ENCODE peak calls at places on chromosomes 13 and 19, in eight cellular contexts. P is NT2/D1; X is tibial artery; D is A549; R is ascending aorta; I is CD8-positive, alpha-beta T cell; C is neural progenitor cell; A is adrenal gland. Z is an unnamed sample. For H3K4me1, the result is how much of the 10 kb centered on the place peaks cover.

GRCh38 chr13:50282016-50282415 is 266.8 kb downstream of the KCNRG start:
- DNase-seq in P (peak), C (peak), I (no peak), X (no peak), A (no peak), D (no peak), R (no peak), Z (no peak)

GRCh38 chr19:53076984-53077383 is 26.2 kb downstream of the ZNF160 start:
- DNase-seq in C (peak), X (no peak), D (peak), A (peak), R (no peak), I (no peak), P (peak), Z (no peak)

GRCh38 chr13:80655778-80656518 is 315.0 kb upstream of the SPRY2 start:
- DNase-seq in D (no peak), P (no peak), R (no peak), A (no peak), X (no peak), I (no peak), C (no peak), Z (no peak)

GRCh38 chr19:14542721-14543328 is 13.4 kb downstream of the TECR start:
- DNase-seq in P (no peak), I (no peak), A (no peak), R (no peak), C (no peak), D (no peak), X (no peak), Z (no peak)

GRCh38 chr19:3396881-3397265 is 30.5 kb downstream of the NFIC start:
- DNase-seq in X (no peak), A (no peak), C (no peak), R (no peak), P (no peak), D (no peak), I (no peak), Z (no peak)

GRCh38 chr13:113475280-113475679 is 15.2 kb downstream of the DCUN1D2 start:
- DNase-seq in X (no peak), D (no peak), A (no peak), C (no peak), R (no peak), I (no peak), P (no peak), Z (no peak)

GRCh38 chr19:39262496-39262895 is 5.7 kb upstream of the IFNL2 start:
- DNase-seq in R (no peak), X (no peak), I (no peak), C (no peak), P (no peak), A (no peak), D (no peak), Z (no peak)

GRCh38 chr13:81929988-81930387 is 1589.1 kb upstream of the SPRY2 start:
- DNase-seq in D (peak), R (no peak), A (no peak), P (peak), X (no peak), I (no peak), C (peak), Z (no peak)

GRCh38 chr13:48976677-48977625 is 1.2 kb downstream of the FNDC3A start:
- DNase-seq in R (no peak), C (no peak), A (no peak), X (no peak), D (peak), P (no peak), I (no peak), Z (no peak)

GRCh38 chr13:109803822-109804221 is 17.4 kb upstream of the IRS2 start:
- DNase-seq in I (no peak), P (no peak), R (no peak), X (no peak), C (no peak), A (no peak), D (no peak), Z (no peak)

GRCh38 chr19:54206030-54206830 is 5.6 kb downstream of the RPS9 start:
- DNase-seq in A (no peak), C (no peak), X (no peak), D (no peak), R (no peak), I (no peak), P (no peak), Z (no peak)

GRCh38 chr13:48493076-48493765 is 39.7 kb downstream of the RCBTB2 start:
- DNase-seq in R (no peak), P (no peak), A (no peak), I (no peak), X (no peak), C (no peak), D (no peak), Z (no peak)

GRCh38 chr13:29771247-29771646 is 79.2 kb downstream of the UBL3 start:
- DNase-seq in R (no peak), C (peak), I (no peak), X (no peak), D (peak), P (no peak), A (no peak), Z (no peak)

GRCh38 chr19:6739390-6739883 is at the start of gene TRIP10:
- DNase-seq in I (peak), D (peak), C (peak), P (no peak), R (peak), A (peak), X (peak), Z (peak)

GRCh38 chr13:94705081-94705751 is 7.1 kb downstream of the SOX21 start:
- DNase-seq in D (no peak), X (no peak), R (no peak), C (peak), I (no peak), P (no peak), A (no peak), Z (no peak)

GRCh38 chr19:8615813-8616596 is 5.5 kb upstream of the ADAMTS10 start:
- DNase-seq in R (no peak), A (peak), P (no peak), C (peak), D (peak), I (peak), X (peak), Z (peak)

GRCh38 chr19:41323430-41324125 is 13.6 kb downstream of the CCDC97 start:
- DNase-seq in D (peak), C (no peak), P (peak), R (peak), X (peak), I (no peak), A (peak), Z (no peak)

GRCh38 chr13:45925151-45925550 is 73.6 kb upstream of the SIAH3 start:
- DNase-seq in A (no peak), I (no peak), P (no peak), D (no peak), R (no peak), X (no peak), C (no peak), Z (no peak)

GRCh38 chr19:40400521-40400920 is 10.5 kb upstream of the HIPK4 start:
- DNase-seq in X (no peak), P (no peak), I (no peak), R (no peak), C (no peak), A (peak), D (no peak), Z (no peak)

GRCh38 chr13:24670927-24671326 is 9.3 kb upstream of the ATP12A start:
- DNase-seq in A (no peak), R (no peak), P (no peak), X (no peak), I (no peak), D (peak), C (peak), Z (no peak)

GRCh38 chr19:51491586-51491985 is 10.0 kb downstream of the SIGLEC12 start:
- DNase-seq in C (no peak), R (no peak), P (no peak), A (no peak), I (peak), D (no peak), X (no peak), Z (no peak)

GRCh38 chr19:4390017-4390861 is 10.1 kb downstream of the SH3GL1 start:
- DNase-seq in P (peak), D (no peak), A (peak), X (peak), I (no peak), C (peak), R (no peak), Z (no peak)

GRCh38 chr19:31282346-31282745 is 66.9 kb downstream of the TSHZ3 start:
- DNase-seq in P (no peak), C (no peak), A (no peak), I (no peak), X (no peak), D (no peak), R (no peak), Z (no peak)

GRCh38 chr13:94515352-94515751 is 35.9 kb upstream of the DCT start:
- DNase-seq in R (no peak), C (no peak), P (no peak), D (no peak), A (no peak), I (no peak), X (no peak), Z (no peak)

GRCh38 chr13:111344471-111345191 is 24.2 kb downstream of the TEX29 start:
- DNase-seq in A (peak), X (no peak), P (peak), I (no peak), C (peak), R (no peak), D (peak), Z (peak)

GRCh38 chr19:52963229-52963760 is 614 bp upstream of the ZNF816 start:
- DNase-seq in A (peak), R (no peak), D (no peak), X (peak), I (no peak), P (no peak), C (peak), Z (no peak)

GRCh38 chr13:37608750-37609339 is 10.3 kb upstream of the POSTN start:
- DNase-seq in X (no peak), A (no peak), P (no peak), I (no peak), D (no peak), C (no peak), R (no peak), Z (no peak)

GRCh38 chr13:22369840-22370239 is 699.0 kb downstream of the FGF9 start:
- DNase-seq in I (no peak), A (no peak), C (no peak), D (no peak), P (peak), R (no peak), X (no peak), Z (no peak)

GRCh38 chr13:77312311-77312710 is 14.6 kb downstream of the MYCBP2 start:
- DNase-seq in R (no peak), P (no peak), X (no peak), D (no peak), A (no peak), C (no peak), I (no peak), Z (no peak)

GRCh38 chr13:69243366-69243765 is 864.3 kb upstream of the ATXN8OS start:
- DNase-seq in C (no peak), R (no peak), A (no peak), I (no peak), P (no peak), X (no peak), D (no peak), Z (no peak)

GRCh38 chr19:27793128-27793643 is 1419.8 kb downstream of the UQCRFS1 start:
- DNase-seq in I (peak), D (peak), P (peak), C (peak), X (peak), A (peak), R (peak), Z (peak)

GRCh38 chr13:47455581-47455980 is 545.5 kb downstream of the SUCLA2 start:
- DNase-seq in X (no peak), R (no peak), A (no peak), C (no peak), D (no peak), P (no peak), I (no peak), Z (no peak)

GRCh38 chr13:105847532-105848295 is 687.7 kb downstream of the EFNB2 start:
- DNase-seq in A (no peak), C (no peak), X (no peak), D (no peak), R (no peak), I (no peak), P (no peak), Z (no peak)

GRCh38 chr19:39943586-39943985 is 9.2 kb upstream of the FCGBP start:
- DNase-seq in P (no peak), A (no peak), I (peak), R (no peak), X (no peak), C (no peak), D (peak), Z (no peak)

DNA sequence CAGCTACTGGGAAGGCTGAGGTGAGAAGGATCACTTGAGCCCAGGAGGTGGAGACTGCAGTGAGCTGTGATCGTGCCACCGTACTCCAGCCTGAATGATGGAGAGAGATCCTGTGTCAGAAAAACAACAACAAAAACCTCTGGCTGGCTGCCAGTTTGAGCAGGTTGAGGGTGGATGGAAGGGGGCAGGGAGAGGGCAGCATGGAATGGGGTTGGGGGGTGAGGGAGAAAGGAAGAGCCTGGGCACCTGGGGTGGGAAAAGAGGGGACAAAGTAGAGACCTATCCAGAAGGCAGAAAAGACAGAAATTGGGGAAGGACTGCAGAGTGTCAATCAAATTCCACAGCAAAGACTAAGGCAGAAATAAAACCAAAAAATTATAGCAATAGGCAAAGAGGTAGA is 4.7 kb downstream of the SLC1A5 start:
- DNase-seq in D (no peak), I (no peak), C (no peak), A (no peak), X (no peak), R (no peak), P (no peak), Z (no peak)
- H3K4me1 ChIP-seq in D (half or more), I (under half), C (under half), A (under half), X (under half), R (under half), P (under half), Z (under half)

GRCh38 chr13:41939403-41939802 is 21.5 kb downstream of the VWA8 start:
- DNase-seq in A (no peak), P (no peak), X (no peak), R (no peak), C (no peak), D (no peak), I (no peak), Z (no peak)
- H3K4me1 ChIP-seq in A (under half), P (under half), X (under half), R (under half), C (under half), D (under half), I (under half), Z (under half)

DNA sequence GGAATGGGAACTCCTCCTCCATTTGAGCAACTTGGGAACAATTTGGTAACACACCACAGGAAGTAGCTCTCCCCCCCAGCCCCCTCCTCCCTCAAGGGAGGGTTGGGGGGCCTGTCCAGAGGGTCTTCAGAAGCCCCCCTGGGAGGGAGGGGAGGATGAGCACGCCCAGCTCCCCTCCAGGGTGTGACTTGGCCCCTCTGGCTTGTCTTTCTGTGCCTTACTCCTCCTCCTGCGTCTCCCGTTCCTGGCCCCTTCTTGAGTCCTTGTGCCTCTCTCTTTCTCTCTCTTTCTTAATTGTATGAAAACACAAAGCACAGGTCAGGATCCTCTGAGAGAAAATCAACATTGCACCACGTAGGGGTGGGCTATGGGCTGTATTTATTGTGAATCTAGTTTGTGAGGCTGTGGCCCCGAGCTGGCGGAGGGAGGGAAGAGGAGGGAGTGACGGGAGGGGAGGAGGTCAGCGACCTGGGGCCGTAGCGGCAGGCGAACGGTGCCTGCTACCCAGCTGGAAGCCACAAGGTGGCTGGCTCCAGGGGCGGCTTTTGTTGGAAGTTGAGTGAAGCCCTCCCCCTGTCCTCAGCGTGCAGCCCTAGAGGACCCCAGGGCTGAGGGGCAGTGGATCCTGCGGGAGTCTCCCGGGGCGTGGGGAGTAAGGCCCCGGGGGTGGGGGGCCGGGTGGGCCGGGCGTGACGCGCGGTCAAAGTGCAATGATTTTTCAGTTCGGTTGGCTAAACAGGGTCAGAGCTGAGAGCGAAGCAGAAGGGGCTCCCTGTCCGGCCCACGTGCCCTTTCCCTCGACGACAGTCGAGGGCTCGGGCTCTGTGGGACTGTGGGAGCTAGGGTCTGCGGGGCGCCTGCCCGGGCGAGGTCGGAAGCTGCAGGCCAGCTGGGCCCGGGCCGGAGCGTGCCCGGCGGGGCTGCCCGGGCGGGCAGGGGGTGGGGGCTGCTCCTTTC is 6.4 kb downstream of the LYL1 start:
- DNase-seq in R (no peak), I (no peak), A (no peak), D (peak), P (no peak), C (peak), X (no peak), Z (no peak)
- H3K4me1 ChIP-seq in R (under half), I (half or more), A (under half), D (half or more), P (under half), C (under half), X (half or more), Z (under half)

DNA sequence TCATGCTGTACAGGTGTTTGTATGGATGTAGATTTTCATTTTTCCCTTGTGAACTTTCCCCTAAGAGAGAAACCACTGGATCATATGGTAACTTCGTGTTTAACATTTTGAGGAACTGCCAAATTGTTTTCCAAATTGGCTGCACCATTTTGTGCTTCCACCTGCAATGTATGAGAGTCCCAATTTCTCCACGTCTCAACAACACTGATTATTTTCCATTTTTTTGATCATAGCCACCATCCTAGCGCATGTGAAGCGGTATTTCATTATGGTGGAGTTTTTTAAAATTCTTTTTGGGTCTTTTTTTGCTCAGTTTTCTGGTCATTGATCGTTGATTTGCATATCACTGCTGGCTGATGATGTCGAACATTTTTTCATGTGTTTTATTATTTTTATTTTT is 5.0 kb downstream of the NDUFA13 start:
- DNase-seq in C (no peak), P (no peak), X (no peak), R (no peak), D (no peak), A (no peak), I (no peak), Z (no peak)
- H3K4me1 ChIP-seq in C (under half), P (under half), X (under half), R (under half), D (under half), A (under half), I (under half), Z (under half)

GRCh38 chr13:33014291-33014690 is 1.9 kb upstream of the KL start:
- DNase-seq in A (no peak), P (no peak), X (no peak), R (no peak), D (no peak), I (no peak), C (no peak), Z (no peak)
- H3K4me1 ChIP-seq in A (under half), P (under half), X (under half), R (under half), D (under half), I (under half), C (under half), Z (under half)

GRCh38 chr19:21668072-21668471 is 99.3 kb downstream of the ZNF100 start:
- DNase-seq in P (no peak), R (no peak), D (no peak), I (no peak), C (no peak), A (no peak), X (no peak), Z (no peak)
- H3K4me1 ChIP-seq in P (under half), R (under half), D (under half), I (under half), C (under half), A (under half), X (under half), Z (under half)

GRCh38 chr19:46953955-46954501 is 65.6 kb upstream of the NPAS1 start:
- DNase-seq in P (no peak), A (no peak), R (no peak), I (no peak), D (no peak), C (no peak), X (no peak), Z (no peak)

GRCh38 chr19:46955813-46956371 is 63.7 kb upstream of the NPAS1 start:
- DNase-seq in X (no peak), I (no peak), C (no peak), A (no peak), D (no peak), P (no peak), R (no peak), Z (no peak)

GRCh38 chr19:46955114-46955812 is 64.4 kb upstream of the NPAS1 start:
- DNase-seq in X (no peak), A (no peak), C (no peak), I (peak), R (no peak), D (no peak), P (no peak), Z (no peak)

GRCh38 chr19:46952874-46953273 is 66.8 kb upstream of the NPAS1 start:
- DNase-seq in I (no peak), A (no peak), C (no peak), D (no peak), X (no peak), R (no peak), P (no peak), Z (no peak)

DNA sequence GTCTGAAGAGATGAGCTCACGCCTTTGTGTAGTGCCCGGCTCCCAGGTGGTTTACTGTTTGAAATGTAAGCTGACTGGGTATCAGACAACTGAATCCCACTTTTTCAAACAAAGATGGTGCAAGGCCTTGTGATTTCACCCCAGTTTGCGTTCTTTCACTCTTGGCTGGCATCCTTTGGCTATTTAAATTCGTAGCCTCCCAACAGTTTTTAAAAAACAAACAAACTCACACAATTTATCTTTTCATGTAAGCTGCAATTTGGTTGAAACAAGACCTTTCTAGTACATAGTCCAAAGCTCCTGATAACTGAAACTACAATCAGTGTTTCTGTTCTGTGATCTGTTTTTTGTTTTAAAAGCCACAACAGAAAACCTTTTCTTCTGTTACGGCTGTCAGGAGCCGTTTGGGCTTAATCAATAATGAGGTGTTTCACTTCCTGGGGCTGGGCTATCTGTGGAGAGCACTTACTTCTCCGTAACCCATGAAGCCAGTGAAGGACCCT is 65.1 kb upstream of the NPAS1 start:
- DNase-seq in D (no peak), A (no peak), R (no peak), P (no peak), C (no peak), X (no peak), I (no peak), Z (no peak)
- H3K4me1 ChIP-seq in D (half or more), A (under half), R (under half), P (under half), C (under half), X (under half), I (under half), Z (under half)

GRCh38 chr19:5622465-5623396 is at the start of the genes SAFB and SAFB2:
- DNase-seq in X (peak), D (peak), I (peak), R (peak), A (peak), C (peak), P (peak), Z (peak)

GRCh38 chr19:5625641-5626040 is 2.8 kb downstream of the SAFB start:
- DNase-seq in R (no peak), X (no peak), C (no peak), I (no peak), A (no peak), D (no peak), P (no peak), Z (no peak)

GRCh38 chr19:5623397-5624153 is 692 bp downstream of the SAFB start:
- DNase-seq in P (no peak), A (no peak), R (no peak), C (peak), X (no peak), I (peak), D (no peak), Z (no peak)

GRCh38 chr19:5624741-5625140 is 1.9 kb downstream of the SAFB start:
- DNase-seq in I (no peak), X (no peak), P (no peak), A (no peak), C (peak), D (no peak), R (no peak), Z (no peak)

GRCh38 chr19:5624154-5624663 is 1.3 kb downstream of the SAFB start:
- DNase-seq in C (peak), A (peak), X (no peak), I (no peak), P (no peak), D (no peak), R (no peak), Z (peak)
- H3K4me1 ChIP-seq in C (under half), A (half or more), X (half or more), I (half or more), P (under half), D (under half), R (half or more), Z (under half)

Z was measured in lung.